ENCODE peak calls at places on chromosomes 4 and X, in five cellular contexts. N is K562, M is NCI-H774, S is HFFc6, K is Karpas-422. U is an unnamed sample.

GRCh38 chrX:9379697-9380551 is 84.9 kb upstream of the TBL1X start:
- DNase-seq in M (no peak), K (no peak), N (no peak), S (peak), U (no peak)

GRCh38 chrX:100413231-100413630 is 3.2 kb upstream of the PCDH19 start:
- DNase-seq in S (peak), N (peak), K (peak), M (no peak), U (no peak)

GRCh38 chrX:116239944-116240391 is 69.4 kb downstream of the AGTR2 start:
- DNase-seq in K (no peak), M (peak), N (no peak), S (no peak), U (no peak)

GRCh38 chr4:82436780-82437179 is 6.4 kb downstream of the ENOPH1 start:
- DNase-seq in K (no peak), M (no peak), N (no peak), S (no peak), U (no peak)

GRCh38 chrX:4265036-4265435 is 551.6 kb upstream of the PRKX start:
- DNase-seq in N (no peak), S (no peak), K (no peak), M (no peak), U (no peak)

GRCh38 chr4:77636902-77637301 is 31.3 kb downstream of the CXCL13 start:
- DNase-seq in M (no peak), S (peak), K (no peak), N (no peak), U (peak)

GRCh38 chrX:124940536-124940935 is 379.1 kb upstream of the TEX13C start:
- DNase-seq in M (no peak), S (no peak), K (no peak), N (no peak), U (no peak)

GRCh38 chr4:174154455-174154854 is 129.0 kb downstream of the FBXO8 start:
- DNase-seq in S (peak), N (no peak), K (no peak), M (peak), U (peak)

GRCh38 chr4:7607156-7607910 is 172.6 kb upstream of the PSAPL1 start:
- DNase-seq in M (no peak), N (no peak), S (peak), K (no peak), U (no peak)

GRCh38 chr4:74997942-74998341 is 65.0 kb downstream of the PARM1 start:
- DNase-seq in S (no peak), K (no peak), N (no peak), M (no peak), U (no peak)

GRCh38 chrX:132592880-132593279 is 104.0 kb upstream of the MBNL3 start:
- DNase-seq in N (no peak), M (peak), S (no peak), K (peak), U (no peak)

GRCh38 chr4:40292313-40292759 is 42.8 kb upstream of the CHRNA9 start:
- DNase-seq in N (peak), K (no peak), S (no peak), M (no peak), U (no peak)

GRCh38 chr4:106080376-106080775 is 185.1 kb downstream of the NPNT start:
- DNase-seq in K (no peak), S (no peak), M (no peak), N (no peak), U (no peak)

GRCh38 chrX:136303041-136303440 is 2.3 kb downstream of the ADGRG4 start:
- DNase-seq in M (no peak), K (no peak), S (no peak), N (no peak), U (no peak)

GRCh38 chr4:184503869-184504300 is 29.5 kb upstream of the IRF2 start:
- DNase-seq in M (no peak), N (no peak), S (peak), K (no peak), U (no peak)

GRCh38 chrX:46791927-46792825 is 33.3 kb upstream of the SLC9A7 start:
- DNase-seq in M (no peak), S (peak), K (no peak), N (no peak), U (peak)

GRCh38 chrX:148542481-148543255 is 42.3 kb downstream of the AFF2 start:
- DNase-seq in K (peak), N (no peak), M (no peak), S (no peak), U (no peak)

GRCh38 chr4:106530034-106530361 is 161.4 kb upstream of the GIMD1 start:
- DNase-seq in N (no peak), S (no peak), K (no peak), M (no peak), U (no peak)

GRCh38 chr4:102684605-102685052 is 76.1 kb downstream of the MANBA start:
- DNase-seq in N (no peak), M (no peak), K (no peak), S (peak), U (no peak)

GRCh38 chr4:155889946-155890345 is 13.6 kb upstream of the TDO2 start:
- DNase-seq in S (no peak), K (no peak), N (no peak), M (no peak), U (no peak)